ENCODE peak calls at places on chromosomes 5 and 9, in four cellular contexts. One of them, this sample, is unnamed.

GRCh38 chr5:180352976-180353225 is 235 bp downstream of the GFPT2 start:
- DNase-seq in H1: no peak
- DNase-seq in SK-N-SH: no peak
- DNase-seq in GM12878: no peak
- DNase-seq in this sample: no peak

GRCh38 chr9:85162822-85163221 is 493.3 kb downstream of the NTRK2 start:
- DNase-seq in H1: no peak
- DNase-seq in SK-N-SH: no peak
- DNase-seq in GM12878: no peak
- DNase-seq in this sample: no peak

GRCh38 chr9:110641350-110641749 is 27.2 kb upstream of the MUSK start:
- DNase-seq in H1: no peak
- DNase-seq in SK-N-SH: no peak
- DNase-seq in GM12878: no peak
- DNase-seq in this sample: no peak

GRCh38 chr9:125631391-125632085 is 75.5 kb downstream of the MAPKAP1 start:
- DNase-seq in H1: no peak
- DNase-seq in SK-N-SH: peak
- DNase-seq in GM12878: no peak
- DNase-seq in this sample: peak

GRCh38 chr9:131862261-131862660 is 122.4 kb upstream of the RAPGEF1 start:
- DNase-seq in H1: no peak
- DNase-seq in SK-N-SH: no peak
- DNase-seq in GM12878: no peak
- DNase-seq in this sample: no peak

GRCh38 chr5:119301947-119302346 is 53.9 kb upstream of the TNFAIP8 start:
- DNase-seq in H1: no peak
- DNase-seq in SK-N-SH: no peak
- DNase-seq in GM12878: no peak
- DNase-seq in this sample: no peak

GRCh38 chr5:68261174-68262021 is 45.8 kb downstream of the PIK3R1 start:
- DNase-seq in H1: no peak
- DNase-seq in SK-N-SH: no peak
- DNase-seq in GM12878: no peak
- DNase-seq in this sample: no peak

GRCh38 chr9:70420267-70421019 is 6.0 kb upstream of the KLF9 start:
- DNase-seq in H1: peak
- DNase-seq in SK-N-SH: peak
- DNase-seq in GM12878: no peak
- DNase-seq in this sample: peak

GRCh38 chr5:76816110-76816831 is 2.6 kb upstream of the F2RL1 start:
- DNase-seq in H1: no peak
- DNase-seq in SK-N-SH: no peak
- DNase-seq in GM12878: no peak
- DNase-seq in this sample: no peak

GRCh38 chr5:32504923-32505596 is 60.5 kb upstream of the ZFR start:
- DNase-seq in H1: no peak
- DNase-seq in SK-N-SH: peak
- DNase-seq in GM12878: no peak
- DNase-seq in this sample: no peak

GRCh38 chr9:33466565-33467495 is 6.9 kb downstream of the NOL6 start:
- DNase-seq in H1: peak
- DNase-seq in SK-N-SH: peak
- DNase-seq in GM12878: no peak
- DNase-seq in this sample: peak

GRCh38 chr5:56110646-56111403 is 116.1 kb upstream of the IL6ST start:
- DNase-seq in H1: no peak
- DNase-seq in SK-N-SH: no peak
- DNase-seq in GM12878: no peak
- DNase-seq in this sample: no peak

GRCh38 chr5:429453-430188 is 13.4 kb upstream of the EXOC3 start:
- DNase-seq in H1: no peak
- DNase-seq in SK-N-SH: no peak
- DNase-seq in GM12878: no peak
- DNase-seq in this sample: no peak

GRCh38 chr9:7780261-7780988 is 19.2 kb downstream of the DMAC1 start:
- DNase-seq in H1: no peak
- DNase-seq in SK-N-SH: no peak
- DNase-seq in GM12878: no peak
- DNase-seq in this sample: no peak

GRCh38 chr5:61673007-61673735 is 341.1 kb downstream of the ZSWIM6 start:
- DNase-seq in H1: no peak
- DNase-seq in SK-N-SH: no peak
- DNase-seq in GM12878: no peak
- DNase-seq in this sample: no peak

GRCh38 chr5:50292735-50293394 is 148.2 kb downstream of the EMB start:
- DNase-seq in H1: no peak
- DNase-seq in SK-N-SH: no peak
- DNase-seq in GM12878: no peak
- DNase-seq in this sample: no peak

GRCh38 chr9:72025956-72026355 is 34.5 kb downstream of the C9orf57 start:
- DNase-seq in H1: no peak
- DNase-seq in SK-N-SH: no peak
- DNase-seq in GM12878: no peak
- DNase-seq in this sample: no peak

GRCh38 chr5:93054424-93055165 is 526.4 kb downstream of the NR2F1-AS1 start:
- DNase-seq in H1: no peak
- DNase-seq in SK-N-SH: no peak
- DNase-seq in GM12878: no peak
- DNase-seq in this sample: no peak

GRCh38 chr9:13548556-13548955 is 269.1 kb upstream of the MPDZ start:
- DNase-seq in H1: no peak
- DNase-seq in SK-N-SH: no peak
- DNase-seq in GM12878: no peak
- DNase-seq in this sample: no peak

GRCh38 chr5:55230086-55230629 is 3.0 kb upstream of the MCIDAS start:
- DNase-seq in H1: peak
- DNase-seq in SK-N-SH: no peak
- DNase-seq in GM12878: no peak
- DNase-seq in this sample: no peak

GRCh38 chr5:115243412-115243811 is 19.3 kb downstream of the PGGT1B start:
- DNase-seq in H1: no peak
- DNase-seq in SK-N-SH: no peak
- DNase-seq in GM12878: no peak
- DNase-seq in this sample: no peak

GRCh38 chr5:123700624-123701023 is 188.6 kb downstream of the CSNK1G3 start:
- DNase-seq in H1: no peak
- DNase-seq in SK-N-SH: no peak
- DNase-seq in GM12878: no peak
- DNase-seq in this sample: no peak

GRCh38 chr9:124030969-124031451 is 19.4 kb downstream of the LHX2 start:
- DNase-seq in H1: no peak
- DNase-seq in SK-N-SH: peak
- DNase-seq in GM12878: peak
- DNase-seq in this sample: no peak

GRCh38 chr9:111659706-111660105 is 1.7 kb upstream of the GNG10 start:
- DNase-seq in H1: no peak
- DNase-seq in SK-N-SH: no peak
- DNase-seq in GM12878: no peak
- DNase-seq in this sample: no peak

GRCh38 chr9:35186524-35186923 is 24.7 kb downstream of the UNC13B start:
- DNase-seq in H1: no peak
- DNase-seq in SK-N-SH: no peak
- DNase-seq in GM12878: no peak
- DNase-seq in this sample: no peak

GRCh38 chr5:171858303-171858702 is 72.7 kb downstream of the SMIM23 start:
- DNase-seq in H1: no peak
- DNase-seq in SK-N-SH: peak
- DNase-seq in GM12878: no peak
- DNase-seq in this sample: peak

GRCh38 chr5:52725065-52725746 is 62.5 kb upstream of the ITGA1 start:
- DNase-seq in H1: no peak
- DNase-seq in SK-N-SH: no peak
- DNase-seq in GM12878: no peak
- DNase-seq in this sample: peak

GRCh38 chr9:2676466-2676865 is 40.8 kb upstream of the KCNV2 start:
- DNase-seq in H1: no peak
- DNase-seq in SK-N-SH: no peak
- DNase-seq in GM12878: no peak
- DNase-seq in this sample: peak

GRCh38 chr5:178531786-178532185 is 58.4 kb downstream of the COL23A1 start:
- DNase-seq in H1: no peak
- DNase-seq in SK-N-SH: no peak
- DNase-seq in GM12878: no peak
- DNase-seq in this sample: no peak

GRCh38 chr5:131628990-131629389 is 6.0 kb downstream of the RAPGEF6 start:
- DNase-seq in H1: no peak
- DNase-seq in SK-N-SH: no peak
- DNase-seq in GM12878: no peak
- DNase-seq in this sample: no peak

GRCh38 chr9:137452761-137453642 is 6.1 kb downstream of the NSMF start:
- DNase-seq in H1: no peak
- DNase-seq in SK-N-SH: no peak
- DNase-seq in GM12878: no peak
- DNase-seq in this sample: no peak

GRCh38 chr5:110055301-110055700 is 365.6 kb downstream of the MAN2A1 start:
- DNase-seq in H1: no peak
- DNase-seq in SK-N-SH: no peak
- DNase-seq in GM12878: no peak
- DNase-seq in this sample: no peak

DNA sequence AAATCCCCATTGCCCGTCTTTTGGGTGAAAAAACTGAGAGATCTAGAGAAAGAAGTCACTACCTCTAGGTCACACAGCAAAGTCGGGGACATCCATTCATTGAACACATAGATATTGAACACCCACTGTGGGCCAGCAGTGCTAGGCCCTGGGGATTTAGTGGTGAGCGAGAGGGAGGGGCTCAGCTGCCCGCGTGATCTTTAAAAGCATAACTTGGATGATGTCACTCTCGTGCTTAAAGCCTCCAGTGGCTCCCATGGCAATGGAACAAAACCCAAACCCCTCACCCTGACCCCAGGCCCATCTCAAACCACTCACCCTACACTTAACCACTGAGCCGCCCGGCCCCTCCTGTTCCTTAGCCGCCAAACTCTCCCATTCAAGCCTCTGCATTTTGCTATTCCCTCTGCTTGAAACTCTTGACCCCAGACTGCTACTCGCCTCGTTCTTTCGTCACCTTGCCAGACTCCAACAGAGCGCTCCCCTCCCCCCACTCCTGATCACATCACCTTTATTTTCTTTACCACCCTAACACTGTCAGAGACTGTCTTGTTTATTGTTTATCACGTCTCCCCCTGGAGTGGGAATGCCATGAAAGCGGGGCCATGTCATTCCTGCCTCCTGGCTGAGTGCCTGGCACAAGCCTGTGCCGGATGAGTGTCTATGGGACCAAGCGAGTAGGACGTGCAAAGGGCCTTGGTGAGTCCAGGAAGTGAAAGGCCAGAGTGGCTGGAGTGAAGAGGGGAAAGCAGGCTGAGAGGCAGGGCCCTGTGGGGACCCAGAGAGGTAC is 710 bp upstream of the PIP5KL1 start:
- DNase-seq in H1: peak
- DNase-seq in SK-N-SH: peak
- DNase-seq in GM12878: no peak
- DNase-seq in this sample: peak
- TF ChIP-seq TCF12 in H1: no peak
- TF ChIP-seq TCF12 in SK-N-SH: no peak
- TF ChIP-seq TCF12 in GM12878: no peak
- TF ChIP-seq TCF12 in this sample: no peak

DNA sequence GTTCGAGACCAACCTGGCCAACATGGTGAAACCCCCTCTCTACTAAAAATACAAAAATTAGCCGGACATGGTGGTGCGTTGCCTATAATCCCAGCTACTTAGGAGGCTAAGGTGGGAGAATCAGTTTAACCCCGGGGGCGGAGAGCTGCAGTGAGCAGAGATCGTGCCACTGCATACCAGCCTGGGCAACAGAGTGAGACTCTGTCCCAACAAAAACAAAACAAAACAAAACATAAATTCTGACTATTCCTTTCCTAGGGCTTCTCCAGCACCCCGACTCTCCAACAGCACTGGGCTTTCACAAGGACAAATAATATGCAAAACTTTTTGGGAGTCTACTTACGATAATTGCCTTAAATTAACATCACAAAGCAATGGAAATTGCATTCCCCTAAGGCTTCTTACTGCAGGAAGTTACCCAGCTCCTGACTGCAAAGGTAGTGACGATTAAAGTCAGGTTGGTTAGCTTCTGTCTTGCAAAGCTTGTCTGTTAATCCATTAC is 15.9 kb upstream of the CDKN2AIPNL start:
- DNase-seq in H1: peak
- DNase-seq in SK-N-SH: no peak
- DNase-seq in GM12878: no peak
- DNase-seq in this sample: no peak
- TF ChIP-seq TCF12 in H1: no peak
- TF ChIP-seq TCF12 in SK-N-SH: no peak
- TF ChIP-seq TCF12 in GM12878: no peak
- TF ChIP-seq TCF12 in this sample: no peak

GRCh38 chr5:155699385-155699784 is 627.6 kb upstream of the SGCD start:
- DNase-seq in H1: no peak
- DNase-seq in SK-N-SH: no peak
- DNase-seq in GM12878: no peak
- DNase-seq in this sample: no peak

GRCh38 chr5:155697236-155697635 is 629.7 kb upstream of the SGCD start:
- DNase-seq in H1: no peak
- DNase-seq in SK-N-SH: no peak
- DNase-seq in GM12878: no peak
- DNase-seq in this sample: no peak

GRCh38 chr5:155700333-155700732 is 626.6 kb upstream of the SGCD start:
- DNase-seq in H1: no peak
- DNase-seq in SK-N-SH: no peak
- DNase-seq in GM12878: no peak
- DNase-seq in this sample: no peak
- TF ChIP-seq TCF12 in H1: no peak
- TF ChIP-seq TCF12 in SK-N-SH: no peak
- TF ChIP-seq TCF12 in GM12878: no peak
- TF ChIP-seq TCF12 in this sample: no peak

GRCh38 chr5:73938938-73939320 is 312.9 kb downstream of the ARHGEF28 start:
- DNase-seq in H1: no peak
- DNase-seq in SK-N-SH: no peak
- DNase-seq in GM12878: no peak
- DNase-seq in this sample: no peak

GRCh38 chr5:73939535-73939934 is 313.5 kb downstream of the ARHGEF28 start:
- DNase-seq in H1: no peak
- DNase-seq in SK-N-SH: no peak
- DNase-seq in GM12878: no peak
- DNase-seq in this sample: no peak

GRCh38 chr5:73938280-73938937 is 312.4 kb downstream of the ARHGEF28 start:
- DNase-seq in H1: no peak
- DNase-seq in SK-N-SH: no peak
- DNase-seq in GM12878: no peak
- DNase-seq in this sample: no peak

GRCh38 chr5:73940747-73941146 is 314.8 kb downstream of the ARHGEF28 start:
- DNase-seq in H1: no peak
- DNase-seq in SK-N-SH: no peak
- DNase-seq in GM12878: no peak
- DNase-seq in this sample: no peak

DNA sequence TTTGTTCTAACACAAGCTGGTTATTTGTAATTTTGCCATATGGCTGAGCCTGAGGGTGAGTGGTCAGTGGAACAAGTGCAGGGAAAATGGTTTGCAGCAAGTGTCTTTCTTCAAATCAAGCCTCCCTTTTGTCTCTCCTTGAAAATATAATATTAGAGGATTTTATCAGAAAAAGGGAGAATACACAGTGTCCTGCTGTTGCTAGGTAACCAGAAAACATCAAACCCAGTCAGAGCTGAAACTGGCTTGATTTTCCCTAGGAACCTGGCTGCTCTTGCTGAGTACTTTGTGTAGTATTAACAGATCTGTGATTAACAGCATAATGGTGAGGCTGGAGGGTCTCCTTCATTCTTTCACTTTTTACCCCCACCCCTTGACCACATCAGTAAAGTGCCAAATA is 314.0 kb downstream of the ARHGEF28 start:
- DNase-seq in H1: no peak
- DNase-seq in SK-N-SH: peak
- DNase-seq in GM12878: no peak
- DNase-seq in this sample: no peak
- TF ChIP-seq TCF12 in H1: no peak
- TF ChIP-seq TCF12 in SK-N-SH: no peak
- TF ChIP-seq TCF12 in GM12878: no peak
- TF ChIP-seq TCF12 in this sample: no peak

This sample was measured in HepG2.